ENCODE peak calls at places on chromosomes 3 and 15, in eight cellular contexts. One of them, this sample, is unnamed.

GRCh38 chr3:97958396-97958795 is 13.8 kb downstream of the RIOX2 start:
- DNase-seq in HCT116: no peak
- DNase-seq in A549: no peak
- DNase-seq in HepG2: no peak
- DNase-seq in SK-N-SH: no peak
- DNase-seq in H1: no peak
- DNase-seq in NB4: no peak
- DNase-seq in GM12878: no peak
- DNase-seq in this sample: no peak

GRCh38 chr15:99014803-99015676 is 7.4 kb upstream of the PGPEP1L start:
- DNase-seq in HCT116: peak
- DNase-seq in A549: peak
- DNase-seq in HepG2: peak
- DNase-seq in SK-N-SH: peak
- DNase-seq in H1: peak
- DNase-seq in NB4: peak
- DNase-seq in GM12878: no peak
- DNase-seq in this sample: peak

GRCh38 chr3:168061332-168061996 is 34.3 kb downstream of the GOLIM4 start:
- DNase-seq in HCT116: no peak
- DNase-seq in A549: no peak
- DNase-seq in HepG2: peak
- DNase-seq in SK-N-SH: no peak
- DNase-seq in H1: no peak
- DNase-seq in NB4: no peak
- DNase-seq in GM12878: no peak
- DNase-seq in this sample: no peak

GRCh38 chr3:106542101-106542769 is 673.4 kb upstream of the CBLB start:
- DNase-seq in HCT116: no peak
- DNase-seq in A549: no peak
- DNase-seq in HepG2: no peak
- DNase-seq in SK-N-SH: no peak
- DNase-seq in H1: no peak
- DNase-seq in NB4: peak
- DNase-seq in GM12878: no peak
- DNase-seq in this sample: no peak

GRCh38 chr3:47017504-47018268 is 38.2 kb downstream of the NBEAL2 start:
- DNase-seq in HCT116: no peak
- DNase-seq in A549: no peak
- DNase-seq in HepG2: peak
- DNase-seq in SK-N-SH: no peak
- DNase-seq in H1: no peak
- DNase-seq in NB4: peak
- DNase-seq in GM12878: no peak
- DNase-seq in this sample: no peak

GRCh38 chr15:24764375-24765171 is 89.0 kb downstream of the NPAP1 start:
- DNase-seq in HCT116: no peak
- DNase-seq in A549: no peak
- DNase-seq in HepG2: no peak
- DNase-seq in SK-N-SH: no peak
- DNase-seq in H1: no peak
- DNase-seq in NB4: no peak
- DNase-seq in GM12878: no peak
- DNase-seq in this sample: no peak

GRCh38 chr3:43144811-43145490 is 39.1 kb upstream of the POMGNT2 start:
- DNase-seq in HCT116: no peak
- DNase-seq in A549: no peak
- DNase-seq in HepG2: no peak
- DNase-seq in SK-N-SH: no peak
- DNase-seq in H1: no peak
- DNase-seq in NB4: no peak
- DNase-seq in GM12878: no peak
- DNase-seq in this sample: peak

GRCh38 chr3:194500198-194500597 is 13.4 kb upstream of the ATP13A3 start:
- DNase-seq in HCT116: no peak
- DNase-seq in A549: no peak
- DNase-seq in HepG2: no peak
- DNase-seq in SK-N-SH: no peak
- DNase-seq in H1: no peak
- DNase-seq in NB4: no peak
- DNase-seq in GM12878: no peak
- DNase-seq in this sample: no peak

GRCh38 chr15:65400760-65401606 is 21.8 kb downstream of the IGDCC4 start:
- DNase-seq in HCT116: peak
- DNase-seq in A549: peak
- DNase-seq in HepG2: peak
- DNase-seq in SK-N-SH: peak
- DNase-seq in H1: peak
- DNase-seq in NB4: peak
- DNase-seq in GM12878: no peak
- DNase-seq in this sample: peak

GRCh38 chr3:48594431-48595049 is 589 bp downstream of the COL7A1 start:
- DNase-seq in HCT116: no peak
- DNase-seq in A549: no peak
- DNase-seq in HepG2: no peak
- DNase-seq in SK-N-SH: peak
- DNase-seq in H1: no peak
- DNase-seq in NB4: no peak
- DNase-seq in GM12878: no peak
- DNase-seq in this sample: no peak

GRCh38 chr3:123383101-123384053 is 65.5 kb downstream of the ADCY5 start:
- DNase-seq in HCT116: no peak
- DNase-seq in A549: no peak
- DNase-seq in HepG2: no peak
- DNase-seq in SK-N-SH: peak
- DNase-seq in H1: peak
- DNase-seq in NB4: no peak
- DNase-seq in GM12878: no peak
- DNase-seq in this sample: no peak

GRCh38 chr3:72379500-72380187 is 468.6 kb downstream of the SHQ1 start:
- DNase-seq in HCT116: no peak
- DNase-seq in A549: no peak
- DNase-seq in HepG2: no peak
- DNase-seq in SK-N-SH: no peak
- DNase-seq in H1: no peak
- DNase-seq in NB4: peak
- DNase-seq in GM12878: no peak
- DNase-seq in this sample: peak

GRCh38 chr15:25635190-25635589 is 196.4 kb upstream of the UBE3A start:
- DNase-seq in HCT116: no peak
- DNase-seq in A549: no peak
- DNase-seq in HepG2: no peak
- DNase-seq in SK-N-SH: no peak
- DNase-seq in H1: no peak
- DNase-seq in NB4: no peak
- DNase-seq in GM12878: no peak
- DNase-seq in this sample: no peak

GRCh38 chr3:52121813-52122212 is 32.4 kb downstream of the POC1A start:
- DNase-seq in HCT116: no peak
- DNase-seq in A549: no peak
- DNase-seq in HepG2: no peak
- DNase-seq in SK-N-SH: no peak
- DNase-seq in H1: no peak
- DNase-seq in NB4: peak
- DNase-seq in GM12878: no peak
- DNase-seq in this sample: no peak

GRCh38 chr3:158718490-158719170 is 13.6 kb downstream of the RARRES1 start:
- DNase-seq in HCT116: peak
- DNase-seq in A549: peak
- DNase-seq in HepG2: no peak
- DNase-seq in SK-N-SH: no peak
- DNase-seq in H1: no peak
- DNase-seq in NB4: no peak
- DNase-seq in GM12878: no peak
- DNase-seq in this sample: peak

GRCh38 chr15:77650285-77650684 is 17.6 kb upstream of the LINGO1 start:
- DNase-seq in HCT116: peak
- DNase-seq in A549: peak
- DNase-seq in HepG2: peak
- DNase-seq in SK-N-SH: peak
- DNase-seq in H1: no peak
- DNase-seq in NB4: peak
- DNase-seq in GM12878: no peak
- DNase-seq in this sample: peak

GRCh38 chr3:105615814-105616213 is 249.1 kb downstream of the ALCAM start:
- DNase-seq in HCT116: no peak
- DNase-seq in A549: no peak
- DNase-seq in HepG2: no peak
- DNase-seq in SK-N-SH: no peak
- DNase-seq in H1: no peak
- DNase-seq in NB4: no peak
- DNase-seq in GM12878: no peak
- DNase-seq in this sample: no peak

GRCh38 chr3:100352296-100353178 is 18.0 kb downstream of the NIT2 start:
- DNase-seq in HCT116: no peak
- DNase-seq in A549: no peak
- DNase-seq in HepG2: no peak
- DNase-seq in SK-N-SH: no peak
- DNase-seq in H1: no peak
- DNase-seq in NB4: no peak
- DNase-seq in GM12878: no peak
- DNase-seq in this sample: peak

GRCh38 chr15:72130272-72130671 is 12.1 kb downstream of the SENP8 start:
- DNase-seq in HCT116: no peak
- DNase-seq in A549: no peak
- DNase-seq in HepG2: no peak
- DNase-seq in SK-N-SH: no peak
- DNase-seq in H1: no peak
- DNase-seq in NB4: no peak
- DNase-seq in GM12878: no peak
- DNase-seq in this sample: no peak

GRCh38 chr3:193865339-193865738 is 270.6 kb upstream of the HES1 start:
- DNase-seq in HCT116: no peak
- DNase-seq in A549: no peak
- DNase-seq in HepG2: no peak
- DNase-seq in SK-N-SH: no peak
- DNase-seq in H1: no peak
- DNase-seq in NB4: no peak
- DNase-seq in GM12878: no peak
- DNase-seq in this sample: no peak

GRCh38 chr3:55488398-55489055 is 1.4 kb upstream of the WNT5A start:
- DNase-seq in HCT116: no peak
- DNase-seq in A549: peak
- DNase-seq in HepG2: no peak
- DNase-seq in SK-N-SH: peak
- DNase-seq in H1: no peak
- DNase-seq in NB4: no peak
- DNase-seq in GM12878: peak
- DNase-seq in this sample: peak

DNA sequence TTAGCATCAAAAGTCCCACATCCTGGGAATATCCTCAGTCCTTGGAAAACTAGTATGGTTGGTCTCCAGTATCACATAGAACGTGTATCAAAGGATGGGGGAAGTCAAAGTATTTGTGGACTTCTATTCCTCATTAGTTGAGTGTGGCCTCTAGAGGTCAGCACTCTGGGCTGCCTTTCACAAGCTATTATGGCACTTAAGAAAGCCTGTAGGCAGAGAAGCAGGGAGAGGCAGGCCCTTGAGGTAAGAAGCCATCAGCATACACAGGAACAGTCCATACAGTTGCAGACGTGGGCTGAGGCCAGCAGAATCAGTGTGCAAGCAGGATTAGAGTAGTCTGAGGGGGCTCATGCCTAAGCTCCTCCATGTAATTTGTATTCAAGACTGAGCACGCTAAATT is 341.7 kb downstream of the CLSTN2 start:
- DNase-seq in HCT116: peak
- DNase-seq in A549: no peak
- DNase-seq in HepG2: peak
- DNase-seq in SK-N-SH: no peak
- DNase-seq in H1: peak
- DNase-seq in NB4: peak
- DNase-seq in GM12878: no peak
- DNase-seq in this sample: peak
- H3K4me3 ChIP-seq in HCT116: no peak
- H3K4me3 ChIP-seq in A549: no peak
- H3K4me3 ChIP-seq in HepG2: no peak
- H3K4me3 ChIP-seq in SK-N-SH: no peak
- H3K4me3 ChIP-seq in H1: no peak
- H3K4me3 ChIP-seq in NB4: no peak
- H3K4me3 ChIP-seq in GM12878: no peak
- H3K4me3 ChIP-seq in this sample: no peak

GRCh38 chr3:161163297-161163696 is 57.8 kb upstream of the NMD3 start:
- DNase-seq in HCT116: peak
- DNase-seq in A549: no peak
- DNase-seq in HepG2: peak
- DNase-seq in SK-N-SH: no peak
- DNase-seq in H1: no peak
- DNase-seq in NB4: peak
- DNase-seq in GM12878: no peak
- DNase-seq in this sample: peak
- TF ChIP-seq MAX in HCT116: peak
- TF ChIP-seq MAX in A549: no peak
- TF ChIP-seq MAX in HepG2: no peak
- TF ChIP-seq MAX in SK-N-SH: no peak
- TF ChIP-seq MAX in H1: no peak
- TF ChIP-seq MAX in NB4: no peak
- TF ChIP-seq MAX in GM12878: no peak
- TF ChIP-seq MAX in this sample: no peak

GRCh38 chr3:134833453-134834163 is 38.5 kb downstream of the EPHB1 start:
- DNase-seq in HCT116: no peak
- DNase-seq in A549: no peak
- DNase-seq in HepG2: no peak
- DNase-seq in SK-N-SH: no peak
- DNase-seq in H1: no peak
- DNase-seq in NB4: no peak
- DNase-seq in GM12878: no peak
- DNase-seq in this sample: no peak
- H3K4me3 ChIP-seq in HCT116: no peak
- H3K4me3 ChIP-seq in A549: no peak
- H3K4me3 ChIP-seq in HepG2: no peak
- H3K4me3 ChIP-seq in SK-N-SH: no peak
- H3K4me3 ChIP-seq in H1: no peak
- H3K4me3 ChIP-seq in NB4: no peak
- H3K4me3 ChIP-seq in GM12878: no peak
- H3K4me3 ChIP-seq in this sample: no peak

DNA sequence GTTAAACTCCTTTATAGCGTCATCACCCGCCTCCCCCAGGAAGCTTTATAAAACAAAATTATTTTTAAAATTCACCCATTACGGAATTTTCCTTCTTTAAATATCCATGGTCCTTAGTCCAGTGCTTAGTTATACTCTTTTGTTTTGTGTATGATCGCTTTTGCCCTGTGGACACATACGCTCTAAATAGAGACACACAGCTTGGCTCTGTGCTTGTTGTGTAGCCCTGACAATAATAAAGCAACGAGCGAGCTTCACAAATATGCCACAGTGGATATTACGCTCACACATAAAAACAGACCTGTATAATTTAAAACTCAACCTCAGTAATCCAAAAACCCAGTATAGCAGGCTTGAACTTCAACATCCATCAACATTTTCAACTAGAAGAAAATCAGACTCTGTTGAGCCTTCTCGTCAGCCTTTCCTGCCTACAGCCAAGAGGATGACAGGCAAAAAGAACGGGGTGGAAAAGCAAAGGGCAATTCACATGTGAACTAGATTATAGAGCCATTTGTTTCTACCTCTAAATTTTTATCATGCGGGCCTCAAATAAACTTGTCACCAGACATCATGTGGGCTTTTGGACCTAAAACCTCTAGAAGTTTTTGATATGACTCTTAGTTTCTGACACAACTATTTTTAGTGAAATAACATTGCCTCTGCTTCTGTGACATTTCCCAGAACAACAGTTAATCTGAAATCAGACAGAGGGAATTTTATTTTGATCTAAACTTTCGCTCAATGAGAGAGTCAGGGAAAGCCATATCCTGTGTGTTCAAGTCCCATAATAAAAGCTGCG is 89.6 kb upstream of the THBS1 start:
- DNase-seq in HCT116: no peak
- DNase-seq in A549: no peak
- DNase-seq in HepG2: no peak
- DNase-seq in SK-N-SH: no peak
- DNase-seq in H1: no peak
- DNase-seq in NB4: no peak
- DNase-seq in GM12878: no peak
- DNase-seq in this sample: no peak
- TF ChIP-seq MAX in HCT116: no peak
- TF ChIP-seq MAX in A549: no peak
- TF ChIP-seq MAX in HepG2: no peak
- TF ChIP-seq MAX in SK-N-SH: no peak
- TF ChIP-seq MAX in H1: no peak
- TF ChIP-seq MAX in NB4: no peak
- TF ChIP-seq MAX in GM12878: no peak
- TF ChIP-seq MAX in this sample: no peak